ENCODE peak calls at places on chromosomes 5 and 9, in four cellular contexts. I is K562, T is SK-N-SH, G is GM12878. E is an unnamed sample.

GRCh38 chr5:78569441-78569840 is 79.1 kb downstream of the LHFPL2 start:
- DNase-seq in I (no peak), T (no peak), G (no peak), E (no peak)

GRCh38 chr5:130168211-130168610 is 263.9 kb downstream of the CHSY3 start:
- DNase-seq in I (no peak), T (no peak), G (no peak), E (no peak)

GRCh38 chr5:77024490-77024889 is 5.7 kb upstream of the AGGF1 start:
- DNase-seq in I (no peak), T (no peak), G (no peak), E (no peak)

GRCh38 chr5:108148715-108149139 is 233.2 kb downstream of the FBXL17 start:
- DNase-seq in I (no peak), T (peak), G (no peak), E (peak)

GRCh38 chr5:160629007-160629402 is 207.3 kb downstream of the PTTG1 start:
- DNase-seq in I (no peak), T (no peak), G (no peak), E (no peak)

GRCh38 chr9:118961857-118962256 is 407.4 kb downstream of the BRINP1 start:
- DNase-seq in I (no peak), T (no peak), G (no peak), E (no peak)

GRCh38 chr9:27528886-27529315 is 713 bp downstream of the MOB3B start:
- DNase-seq in I (peak), T (no peak), G (no peak), E (no peak)

GRCh38 chr5:171592741-171593140 is 173.3 kb downstream of the FGF18 start:
- DNase-seq in I (no peak), T (no peak), G (no peak), E (no peak)

GRCh38 chr5:6598351-6598900 is 34.4 kb downstream of the NSUN2 start:
- DNase-seq in I (no peak), T (no peak), G (no peak), E (no peak)

GRCh38 chr5:77842247-77842646 is 66.1 kb upstream of the TBCA start:
- DNase-seq in I (no peak), T (no peak), G (no peak), E (no peak)

GRCh38 chr5:115551415-115551814 is 6.8 kb upstream of the FEM1C start:
- DNase-seq in I (peak), T (no peak), G (no peak), E (no peak)

GRCh38 chr5:127916875-127917573 is 166.5 kb upstream of the SLC12A2 start:
- DNase-seq in I (no peak), T (no peak), G (no peak), E (no peak)

GRCh38 chr5:147101654-147102053 is 133.2 kb upstream of the STK32A start:
- DNase-seq in I (no peak), T (no peak), G (no peak), E (no peak)

GRCh38 chr5:147446528-147446927 is 63.3 kb downstream of the DPYSL3 start:
- DNase-seq in I (no peak), T (no peak), G (no peak), E (no peak)

GRCh38 chr5:42612997-42613396 is 143.6 kb upstream of the CCDC152 start:
- DNase-seq in I (no peak), T (no peak), G (no peak), E (no peak)

GRCh38 chr5:68455216-68455615 is 239.7 kb downstream of the PIK3R1 start:
- DNase-seq in I (no peak), T (no peak), G (no peak), E (no peak)

GRCh38 chr9:120187758-120188157 is 392.2 kb downstream of the CDK5RAP2 start:
- DNase-seq in I (peak), T (no peak), G (no peak), E (no peak)

GRCh38 chr9:93645149-93645889 is 68.9 kb downstream of the PHF2 start:
- DNase-seq in I (no peak), T (no peak), G (no peak), E (no peak)

GRCh38 chr9:5593904-5594303 is 35.0 kb upstream of the RIC1 start:
- DNase-seq in I (no peak), T (no peak), G (peak), E (no peak)

DNA sequence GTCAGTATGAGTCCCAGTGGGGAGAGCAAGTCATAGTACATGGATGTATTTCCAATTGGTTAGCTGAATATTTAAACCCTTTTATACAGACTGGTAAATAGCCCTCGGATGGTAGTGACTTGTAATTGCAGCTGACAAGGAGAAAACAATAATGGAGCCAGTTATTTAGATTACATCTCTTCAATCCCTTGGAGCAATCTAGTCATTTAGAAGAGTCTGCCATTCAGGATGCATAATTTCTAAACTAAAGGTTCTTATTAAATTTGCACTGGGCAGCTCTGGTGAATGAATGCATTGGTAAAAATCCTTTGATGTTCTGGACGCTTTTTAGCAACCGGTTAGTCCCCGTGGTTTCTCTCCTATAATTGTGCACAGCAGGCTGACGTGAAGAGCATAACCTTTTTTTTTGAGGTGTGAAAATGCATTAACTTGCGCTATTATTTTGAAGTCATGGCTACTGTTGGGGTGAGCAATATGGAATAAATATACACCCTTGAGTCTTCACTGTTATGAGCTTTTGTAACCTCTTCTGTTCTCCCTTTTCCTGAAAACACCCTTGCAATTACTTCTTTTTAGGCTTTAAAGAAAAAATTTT is 158.6 kb upstream of the CD180 start:
- DNase-seq in I (no peak), T (peak), G (no peak), E (no peak)
- TF ChIP-seq EP300 in I (no peak), T (no peak), G (no peak), E (no peak)

GRCh38 chr9:97572196-97572891 is 60.8 kb downstream of the TSTD2 start:
- DNase-seq in I (no peak), T (no peak), G (no peak), E (no peak)
- TF ChIP-seq FOXM1 in I (no peak), T (no peak), G (no peak), E (no peak)

GRCh38 chr9:136363606-136364368 is at the start of gene DNLZ:
- DNase-seq in I (peak), T (peak), G (peak), E (peak)
- TF ChIP-seq EP300 in I (no peak), T (no peak), G (no peak), E (no peak)

GRCh38 chr5:33563530-33563929 is 122.8 kb downstream of the TARS1 start:
- DNase-seq in I (no peak), T (no peak), G (no peak), E (no peak)

GRCh38 chr5:33563983-33564908 is 123.5 kb downstream of the TARS1 start:
- DNase-seq in I (no peak), T (no peak), G (no peak), E (no peak)

DNA sequence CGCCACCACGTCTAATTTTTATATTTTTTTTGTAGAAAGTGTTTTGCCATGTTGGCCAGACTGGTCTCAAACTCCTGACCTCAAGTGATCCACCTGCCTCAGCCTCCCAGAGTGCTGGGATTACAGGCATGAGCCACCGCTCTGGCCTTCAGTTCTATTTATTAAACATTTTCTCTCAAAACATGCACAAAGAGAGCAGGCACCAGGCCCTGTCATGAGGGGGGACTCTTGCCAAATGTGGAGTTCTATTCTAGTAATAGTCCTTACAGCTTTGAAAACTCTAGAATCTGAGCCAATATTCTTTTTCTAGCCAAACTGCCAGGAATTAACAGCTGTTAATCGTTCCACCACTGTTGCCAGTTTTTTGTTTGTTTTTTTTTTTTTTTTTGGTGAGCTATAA is 124.5 kb downstream of the TARS1 start:
- DNase-seq in I (no peak), T (no peak), G (no peak), E (no peak)
- TF ChIP-seq FOXM1 in I (no peak), T (no peak), G (no peak), E (no peak)

GRCh38 chr5:112554089-112554977 is 135.3 kb upstream of the EPB41L4A start:
- DNase-seq in I (no peak), T (no peak), G (no peak), E (no peak)
- TF ChIP-seq EP300 in I (no peak), T (no peak), G (no peak), E (no peak)